ENCODE peak calls at places on chromosomes 12 and 14, in five cellular contexts. G is cardiac fibroblast, T is choroid plexus epithelial cell, B is endodermal cell, J is thyroid gland. M is an unnamed sample.
A peak's percentile ranks its signal among the peaks of the same experiment; 100 is the strongest.

GRCh38 chr12:116656371-116656770 is 81.5 kb downstream of the SPRING1 start:
- DNase-seq in T (no peak), J (no peak), G (no peak), B (no peak), M (no peak)

GRCh38 chr14:101103321-101103901 is 199.9 kb upstream of the RTL1 start:
- DNase-seq in T (no peak), B (peak; percentile 61), G (no peak), J (no peak), M (no peak)

GRCh38 chr12:47867496-47867941 is 37.3 kb downstream of the VDR start:
- DNase-seq in J (no peak), B (no peak), T (peak; percentile 90), G (peak; percentile 83), M (peak; percentile 90)

GRCh38 chr12:131979606-131980005 is 29.9 kb downstream of the EP400 start:
- DNase-seq in B (peak; percentile 24), G (no peak), T (no peak), J (no peak), M (no peak)

GRCh38 chr12:64450711-64451486 is 1.0 kb upstream of the TBK1 start:
- DNase-seq in B (peak; percentile 76), J (no peak), G (peak; percentile 16), T (peak; percentile 39), M (peak; percentile 13)

GRCh38 chr12:93608313-93608712 is 35.8 kb downstream of the SOCS2 start:
- DNase-seq in G (no peak), T (no peak), J (no peak), B (no peak), M (no peak)

GRCh38 chr14:89340200-89340667 is 76.8 kb downstream of the FOXN3 start:
- DNase-seq in B (no peak), T (peak; percentile 73), G (peak; percentile 68), J (no peak), M (no peak)

GRCh38 chr14:97266653-97267052 is 469.5 kb downstream of the VRK1 start:
- DNase-seq in G (no peak), J (no peak), T (peak; percentile 1), B (peak; percentile 66), M (peak; percentile 40)

GRCh38 chr12:131900397-131900796 is 6.0 kb downstream of the ULK1 start:
- DNase-seq in T (no peak), J (no peak), G (no peak), B (no peak), M (no peak)

GRCh38 chr14:68522510-68523325 is 270.1 kb downstream of the ZFP36L1 start:
- DNase-seq in B (no peak), T (peak; percentile 55), G (peak; percentile 96), J (no peak), M (peak; percentile 26)

GRCh38 chr14:89212386-89213235 is 204.4 kb downstream of the FOXN3 start:
- DNase-seq in B (no peak), J (no peak), G (no peak), T (no peak), M (no peak)

GRCh38 chr12:22562187-22563028 is 18.1 kb upstream of the C2CD5 start:
- DNase-seq in B (no peak), T (no peak), J (no peak), G (no peak), M (no peak)

GRCh38 chr14:60649815-60650381 is 621 bp upstream of the SIX1 start:
- DNase-seq in B (peak; percentile 73), T (peak; percentile 65), J (no peak), G (no peak), M (no peak)
- H3K4me3 ChIP-seq in B (peak overlapping the region; percentile 21), T (peak overlapping the region; percentile 84), J (no peak overlapping the region), G (peak overlapping the region; percentile 62), M (peak overlapping the region; percentile 76)

DNA sequence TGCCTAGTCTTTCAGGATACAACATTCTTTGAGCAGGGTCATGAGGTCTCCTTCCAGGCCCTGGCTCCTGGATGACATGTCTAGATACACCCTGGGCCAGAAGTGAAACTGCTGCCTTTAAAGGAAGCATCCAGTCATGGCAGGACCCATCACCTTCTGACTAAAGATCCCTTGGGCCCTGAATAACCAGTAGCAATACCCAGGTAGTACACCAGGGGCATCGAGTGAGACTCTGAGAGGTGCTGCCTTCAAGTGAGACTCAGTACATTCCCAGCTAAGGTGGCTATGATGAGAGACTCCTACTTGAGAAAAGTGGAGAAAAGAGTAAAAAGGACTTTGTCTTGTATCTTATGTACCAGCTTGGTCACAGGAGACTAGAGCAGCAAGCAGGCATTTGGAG is 23.5 kb downstream of the OR6C68 start:
- DNase-seq in T (no peak), B (peak; percentile 69), J (no peak), G (no peak), M (no peak)
- TF ChIP-seq CTCF in T (no peak), B (peak; percentile 53), J (no peak), G (no peak), M (peak; percentile 3)

DNA sequence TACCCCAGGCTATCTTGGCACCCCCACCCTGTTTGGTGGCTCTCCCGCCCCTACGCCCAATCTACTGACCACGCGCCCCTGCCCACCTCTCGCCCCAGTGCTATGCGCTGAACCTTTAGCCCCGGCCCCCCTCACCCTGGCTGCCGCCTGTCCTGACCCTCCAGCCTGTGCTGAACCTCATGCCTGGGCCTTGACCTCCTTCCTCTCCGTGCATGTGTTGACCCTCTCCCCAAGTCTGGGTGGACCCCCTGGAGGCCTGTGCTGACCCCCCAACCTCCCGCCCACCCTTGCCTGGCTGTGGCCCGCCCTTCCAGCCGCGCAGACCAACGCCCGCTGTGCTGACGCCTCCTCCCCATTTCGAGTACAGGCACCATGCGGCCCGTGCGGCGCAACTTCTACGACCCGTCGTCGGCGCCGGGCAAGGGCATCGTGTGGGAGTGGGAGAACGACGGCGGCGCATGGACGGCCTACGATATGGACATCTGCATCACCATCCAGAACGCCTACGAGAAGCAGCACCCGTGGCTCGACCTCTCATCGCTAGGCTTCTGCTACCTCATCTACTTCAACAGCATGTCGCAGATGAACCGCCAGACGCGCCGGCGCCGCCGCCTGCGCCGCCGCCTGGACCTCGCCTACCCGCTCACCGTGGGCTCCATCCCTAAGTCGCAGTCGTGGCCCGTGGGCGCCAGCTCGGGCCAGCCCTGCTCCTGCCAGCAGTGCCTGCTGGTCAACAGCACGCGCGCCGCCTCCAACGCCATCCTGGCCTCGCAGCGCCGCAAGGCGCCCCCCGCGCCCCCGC is 20.7 kb downstream of the DTX1 start:
- DNase-seq in B (peak; percentile 79), G (no peak), J (no peak), T (no peak), M (no peak)
- H3K4me3 ChIP-seq in B (no peak overlapping the region), G (no peak overlapping the region), J (no peak overlapping the region), T (no peak overlapping the region), M (no peak overlapping the region)

GRCh38 chr12:46825526-46826414 is at the start of gene SLC38A4:
- DNase-seq in B (peak; percentile 87), G (peak; percentile 53), J (peak; percentile 4), T (peak; percentile 45), M (no peak)
- TF ChIP-seq CTCF in B (peak; percentile 43), G (peak; percentile 2), J (no peak), T (peak; percentile 36), M (peak; percentile 48)

DNA sequence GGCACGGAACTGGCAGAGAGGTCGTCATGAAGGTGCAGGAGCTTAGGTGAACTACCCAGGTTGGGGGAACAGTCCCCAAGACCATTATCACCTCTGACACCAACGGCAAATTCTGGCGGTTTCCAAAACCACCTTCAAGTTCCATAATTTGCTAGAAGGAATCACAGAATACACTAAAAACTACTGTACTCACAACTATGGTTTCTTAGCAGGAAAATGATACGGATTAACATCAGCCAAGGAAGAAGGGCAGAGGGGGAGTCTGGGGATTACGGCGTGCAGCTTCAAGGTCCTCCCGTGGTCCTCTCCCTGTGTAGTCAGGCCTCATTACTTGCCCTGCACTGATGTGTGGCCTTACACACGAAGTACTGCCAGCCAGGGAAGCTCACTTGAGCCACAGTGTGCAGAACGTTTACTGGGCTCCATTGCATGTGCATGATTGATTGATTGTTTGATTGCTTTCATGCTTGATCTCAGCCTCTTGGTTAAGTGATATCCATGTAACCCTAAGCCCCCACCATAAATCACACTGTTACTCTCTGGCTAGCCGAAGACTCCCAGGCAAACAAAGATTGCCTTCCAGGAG is 813 bp upstream of the STX2 start:
- DNase-seq in B (no peak), J (no peak), G (no peak), T (no peak), M (no peak)
- H3K4me3 ChIP-seq in B (no peak overlapping the region), J (no peak overlapping the region), G (peak overlapping the region; percentile 44), T (peak overlapping the region; percentile 53), M (peak overlapping the region; percentile 54)

DNA sequence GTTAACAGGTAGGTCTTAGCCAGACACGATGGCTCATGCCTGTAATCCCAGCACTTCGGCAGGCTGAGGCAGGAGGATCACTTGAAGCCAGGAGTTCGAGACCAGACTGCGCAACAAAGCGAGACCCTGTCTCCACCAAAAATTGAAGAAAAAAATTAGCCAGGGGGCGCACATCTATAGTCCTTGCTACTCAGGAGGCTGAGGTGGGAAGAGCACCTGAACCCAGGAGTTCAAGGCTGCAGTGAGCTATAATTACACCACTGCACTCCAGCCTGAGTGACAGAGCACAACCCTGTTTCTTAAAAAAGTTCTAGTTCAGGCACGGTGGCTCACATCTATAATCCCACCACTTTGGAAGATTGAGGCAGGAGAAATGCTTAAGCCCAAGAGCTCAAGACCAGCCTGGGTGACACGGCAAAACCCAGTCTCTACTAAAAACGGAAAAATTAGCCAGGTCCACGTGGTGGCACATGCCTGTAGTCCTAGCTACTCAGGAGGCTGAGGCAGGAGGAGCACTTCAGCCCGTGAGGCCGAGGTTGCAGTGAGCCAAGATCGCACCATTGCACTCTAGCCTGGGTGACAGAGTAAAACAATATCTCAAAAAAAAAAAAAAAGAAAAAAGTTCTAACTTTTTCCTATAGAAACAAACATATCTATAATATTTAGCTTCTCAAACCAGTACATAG is 9.1 kb downstream of the BAZ1A start:
- DNase-seq in J (no peak), B (no peak), T (no peak), G (no peak), M (no peak)
- TF ChIP-seq CTCF in J (no peak), B (no peak), T (no peak), G (no peak), M (no peak)

GRCh38 chr12:9642606-9643270 is 26.8 kb upstream of the CLEC2D start:
- DNase-seq in T (no peak), B (no peak), J (no peak), G (no peak), M (no peak)
- H3K4me3 ChIP-seq in T (no peak overlapping the region), B (no peak overlapping the region), J (no peak overlapping the region), G (no peak overlapping the region), M (no peak overlapping the region)

DNA sequence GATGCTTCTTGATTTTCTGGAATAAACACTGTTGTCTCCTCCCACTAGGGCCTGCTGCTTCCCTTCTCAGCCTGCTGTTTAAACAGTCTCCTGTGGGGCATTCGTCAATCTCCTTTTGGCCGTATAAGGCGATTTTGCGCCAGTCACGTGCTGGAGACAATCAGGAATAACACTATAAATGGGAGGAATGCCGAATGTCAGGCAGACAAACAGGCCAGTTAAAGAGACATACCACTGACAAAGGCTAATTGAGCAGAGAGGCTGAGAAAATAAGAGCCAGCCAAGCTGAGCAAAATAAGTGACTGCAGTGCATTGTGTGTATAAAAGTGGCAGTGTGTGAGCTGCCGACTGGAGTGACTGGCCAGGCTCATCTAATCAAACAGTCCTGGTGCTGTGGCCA is 23.3 kb downstream of the DMAC2L start:
- DNase-seq in J (peak; percentile 84), B (peak; percentile 78), G (peak; percentile 73), T (peak; percentile 89), M (peak; percentile 72)
- TF ChIP-seq CTCF in J (peak; percentile 47), B (no peak), G (no peak), T (peak; percentile 33), M (peak; percentile 39)

M was measured in brain microvascular endothelial cell.